ENCODE peak calls at places on chromosomes 7 and 10, in eight cellular contexts. One of them, this sample, is unnamed.

GRCh38 chr10:33334170-33334838 is at the start of gene NRP1:
- DNase-seq in NCI-H146: peak; percentile 61
- DNase-seq in fibroblast of mammary gland: no peak
- DNase-seq in T1000: peak; percentile 99
- DNase-seq in CD8-positive, alpha-beta memory T cell: no peak
- DNase-seq in NCI-H1092 treated with DMSO at 0.1 percent for 48 hours: peak; percentile 37
- DNase-seq in prostate gland: peak; percentile 13
- DNase-seq in WTC11: peak; percentile 40
- DNase-seq in this sample: no peak

GRCh38 chr7:47329320-47329926 is 252.5 kb downstream of the TNS3 start:
- DNase-seq in CD8-positive, alpha-beta memory T cell: no peak
- DNase-seq in WTC11: no peak
- DNase-seq in fibroblast of mammary gland: no peak
- DNase-seq in T1000: no peak
- DNase-seq in NCI-H146: no peak
- DNase-seq in prostate gland: no peak
- DNase-seq in NCI-H1092 treated with DMSO at 0.1 percent for 48 hours: no peak
- DNase-seq in this sample: no peak

GRCh38 chr10:24449334-24449740 is 240.4 kb downstream of the KIAA1217 start:
- DNase-seq in WTC11: no peak
- DNase-seq in CD8-positive, alpha-beta memory T cell: no peak
- DNase-seq in prostate gland: no peak
- DNase-seq in T1000: no peak
- DNase-seq in NCI-H1092 treated with DMSO at 0.1 percent for 48 hours: no peak
- DNase-seq in NCI-H146: no peak
- DNase-seq in fibroblast of mammary gland: peak; percentile 66
- DNase-seq in this sample: no peak

GRCh38 chr10:3758491-3758970 is 26.5 kb downstream of the KLF6 start:
- DNase-seq in prostate gland: no peak
- DNase-seq in NCI-H146: no peak
- DNase-seq in T1000: no peak
- DNase-seq in WTC11: no peak
- DNase-seq in NCI-H1092 treated with DMSO at 0.1 percent for 48 hours: no peak
- DNase-seq in fibroblast of mammary gland: no peak
- DNase-seq in CD8-positive, alpha-beta memory T cell: no peak
- DNase-seq in this sample: no peak

GRCh38 chr10:5645944-5646617 is 20.3 kb downstream of the ASB13 start:
- DNase-seq in NCI-H146: no peak
- DNase-seq in prostate gland: no peak
- DNase-seq in CD8-positive, alpha-beta memory T cell: no peak
- DNase-seq in WTC11: no peak
- DNase-seq in fibroblast of mammary gland: no peak
- DNase-seq in T1000: no peak
- DNase-seq in NCI-H1092 treated with DMSO at 0.1 percent for 48 hours: no peak
- DNase-seq in this sample: no peak

GRCh38 chr7:156722427-156722826 is 81.9 kb downstream of the RNF32 start:
- DNase-seq in T1000: no peak
- DNase-seq in WTC11: no peak
- DNase-seq in NCI-H146: peak; percentile 81
- DNase-seq in fibroblast of mammary gland: peak; percentile 38
- DNase-seq in CD8-positive, alpha-beta memory T cell: no peak
- DNase-seq in prostate gland: no peak
- DNase-seq in NCI-H1092 treated with DMSO at 0.1 percent for 48 hours: no peak
- DNase-seq in this sample: no peak

GRCh38 chr10:3107426-3107961 is 40.1 kb downstream of the PFKP start:
- DNase-seq in CD8-positive, alpha-beta memory T cell: no peak
- DNase-seq in prostate gland: peak; percentile 89
- DNase-seq in WTC11: no peak
- DNase-seq in NCI-H146: no peak
- DNase-seq in NCI-H1092 treated with DMSO at 0.1 percent for 48 hours: no peak
- DNase-seq in fibroblast of mammary gland: peak; percentile 97
- DNase-seq in T1000: peak; percentile 75
- DNase-seq in this sample: no peak

GRCh38 chr10:74836855-74837254 is 10.5 kb downstream of the KAT6B start:
- DNase-seq in NCI-H146: no peak
- DNase-seq in NCI-H1092 treated with DMSO at 0.1 percent for 48 hours: no peak
- DNase-seq in CD8-positive, alpha-beta memory T cell: no peak
- DNase-seq in prostate gland: no peak
- DNase-seq in WTC11: no peak
- DNase-seq in T1000: no peak
- DNase-seq in fibroblast of mammary gland: no peak
- DNase-seq in this sample: no peak

GRCh38 chr7:77537595-77538185 is 595 bp downstream of the PTPN12 start:
- DNase-seq in T1000: no peak
- DNase-seq in fibroblast of mammary gland: no peak
- DNase-seq in prostate gland: peak; percentile 24
- DNase-seq in WTC11: peak; percentile 47
- DNase-seq in NCI-H146: peak; percentile 73
- DNase-seq in NCI-H1092 treated with DMSO at 0.1 percent for 48 hours: peak; percentile 77
- DNase-seq in CD8-positive, alpha-beta memory T cell: peak; percentile 53
- DNase-seq in this sample: no peak

GRCh38 chr10:46236941-46237681 is 49.7 kb upstream of the ANTXRL start:
- DNase-seq in prostate gland: no peak
- DNase-seq in WTC11: no peak
- DNase-seq in CD8-positive, alpha-beta memory T cell: no peak
- DNase-seq in NCI-H1092 treated with DMSO at 0.1 percent for 48 hours: no peak
- DNase-seq in T1000: no peak
- DNase-seq in fibroblast of mammary gland: no peak
- DNase-seq in NCI-H146: no peak
- DNase-seq in this sample: no peak

GRCh38 chr10:70715853-70716795 is 43.8 kb downstream of the ADAMTS14 start:
- DNase-seq in fibroblast of mammary gland: peak; percentile 78
- DNase-seq in NCI-H146: peak; percentile 99
- DNase-seq in WTC11: no peak
- DNase-seq in prostate gland: no peak
- DNase-seq in T1000: peak; percentile 34
- DNase-seq in CD8-positive, alpha-beta memory T cell: no peak
- DNase-seq in NCI-H1092 treated with DMSO at 0.1 percent for 48 hours: peak; percentile 67
- DNase-seq in this sample: no peak

GRCh38 chr10:49354593-49354992 is 41.3 kb downstream of the DRGX start:
- DNase-seq in T1000: no peak
- DNase-seq in prostate gland: no peak
- DNase-seq in WTC11: no peak
- DNase-seq in NCI-H146: no peak
- DNase-seq in fibroblast of mammary gland: no peak
- DNase-seq in CD8-positive, alpha-beta memory T cell: no peak
- DNase-seq in NCI-H1092 treated with DMSO at 0.1 percent for 48 hours: no peak
- DNase-seq in this sample: no peak

GRCh38 chr10:122267849-122268737 is 3.0 kb upstream of the BTBD16 start:
- DNase-seq in CD8-positive, alpha-beta memory T cell: peak; percentile 52
- DNase-seq in NCI-H146: peak; percentile 53
- DNase-seq in NCI-H1092 treated with DMSO at 0.1 percent for 48 hours: peak; percentile 2
- DNase-seq in fibroblast of mammary gland: peak; percentile 37
- DNase-seq in WTC11: peak; percentile 80
- DNase-seq in prostate gland: no peak
- DNase-seq in T1000: no peak
- DNase-seq in this sample: peak; percentile 5

GRCh38 chr10:117450940-117451339 is 75.7 kb upstream of the PDZD8 start:
- DNase-seq in NCI-H146: no peak
- DNase-seq in NCI-H1092 treated with DMSO at 0.1 percent for 48 hours: no peak
- DNase-seq in fibroblast of mammary gland: no peak
- DNase-seq in T1000: no peak
- DNase-seq in WTC11: no peak
- DNase-seq in prostate gland: no peak
- DNase-seq in CD8-positive, alpha-beta memory T cell: no peak
- DNase-seq in this sample: no peak

GRCh38 chr7:113268757-113269156 is 150.4 kb upstream of the SMIM30 start:
- DNase-seq in fibroblast of mammary gland: no peak
- DNase-seq in prostate gland: no peak
- DNase-seq in NCI-H1092 treated with DMSO at 0.1 percent for 48 hours: no peak
- DNase-seq in NCI-H146: no peak
- DNase-seq in WTC11: no peak
- DNase-seq in T1000: no peak
- DNase-seq in CD8-positive, alpha-beta memory T cell: no peak
- DNase-seq in this sample: no peak

GRCh38 chr10:17233534-17233933 is 5.5 kb downstream of the VIM start:
- DNase-seq in fibroblast of mammary gland: peak; percentile 79
- DNase-seq in prostate gland: no peak
- DNase-seq in T1000: no peak
- DNase-seq in NCI-H1092 treated with DMSO at 0.1 percent for 48 hours: no peak
- DNase-seq in WTC11: no peak
- DNase-seq in NCI-H146: no peak
- DNase-seq in CD8-positive, alpha-beta memory T cell: no peak
- DNase-seq in this sample: no peak

GRCh38 chr7:93622036-93622714 is 47.7 kb upstream of the CALCR start:
- DNase-seq in fibroblast of mammary gland: peak; percentile 45
- DNase-seq in WTC11: peak; percentile 20
- DNase-seq in NCI-H146: peak; percentile 44
- DNase-seq in NCI-H1092 treated with DMSO at 0.1 percent for 48 hours: peak; percentile 14
- DNase-seq in CD8-positive, alpha-beta memory T cell: no peak
- DNase-seq in T1000: no peak
- DNase-seq in prostate gland: no peak
- DNase-seq in this sample: no peak

GRCh38 chr7:35701287-35701686 is 6.4 kb upstream of the HERPUD2 start:
- DNase-seq in fibroblast of mammary gland: no peak
- DNase-seq in prostate gland: no peak
- DNase-seq in WTC11: no peak
- DNase-seq in NCI-H146: peak; percentile 39
- DNase-seq in T1000: no peak
- DNase-seq in NCI-H1092 treated with DMSO at 0.1 percent for 48 hours: no peak
- DNase-seq in CD8-positive, alpha-beta memory T cell: no peak
- DNase-seq in this sample: no peak

GRCh38 chr7:116859323-116859722 is 3.1 kb upstream of the CAPZA2 start:
- DNase-seq in WTC11: no peak
- DNase-seq in T1000: no peak
- DNase-seq in CD8-positive, alpha-beta memory T cell: no peak
- DNase-seq in NCI-H146: peak; percentile 44
- DNase-seq in fibroblast of mammary gland: peak; percentile 82
- DNase-seq in NCI-H1092 treated with DMSO at 0.1 percent for 48 hours: no peak
- DNase-seq in prostate gland: no peak
- DNase-seq in this sample: no peak

GRCh38 chr7:54330216-54330800 is 211.9 kb upstream of the VSTM2A start:
- DNase-seq in NCI-H1092 treated with DMSO at 0.1 percent for 48 hours: no peak
- DNase-seq in WTC11: no peak
- DNase-seq in CD8-positive, alpha-beta memory T cell: no peak
- DNase-seq in fibroblast of mammary gland: no peak
- DNase-seq in T1000: no peak
- DNase-seq in prostate gland: no peak
- DNase-seq in NCI-H146: no peak
- DNase-seq in this sample: no peak

GRCh38 chr10:43816351-43817321 is 168.0 kb upstream of the ZNF32 start:
- DNase-seq in NCI-H1092 treated with DMSO at 0.1 percent for 48 hours: no peak
- DNase-seq in CD8-positive, alpha-beta memory T cell: peak; percentile 84
- DNase-seq in prostate gland: no peak
- DNase-seq in fibroblast of mammary gland: peak; percentile 97
- DNase-seq in WTC11: no peak
- DNase-seq in NCI-H146: no peak
- DNase-seq in T1000: no peak
- DNase-seq in this sample: no peak

GRCh38 chr7:152336754-152337368 is 98.9 kb downstream of the KMT2C start:
- DNase-seq in WTC11: peak; percentile 18
- DNase-seq in CD8-positive, alpha-beta memory T cell: no peak
- DNase-seq in NCI-H1092 treated with DMSO at 0.1 percent for 48 hours: peak; percentile 70
- DNase-seq in fibroblast of mammary gland: peak; percentile 70
- DNase-seq in prostate gland: peak; percentile 8
- DNase-seq in T1000: no peak
- DNase-seq in NCI-H146: peak; percentile 53
- DNase-seq in this sample: no peak

GRCh38 chr10:106182542-106182941 is 982.0 kb downstream of the SORCS1 start:
- DNase-seq in WTC11: no peak
- DNase-seq in T1000: no peak
- DNase-seq in fibroblast of mammary gland: no peak
- DNase-seq in NCI-H146: no peak
- DNase-seq in NCI-H1092 treated with DMSO at 0.1 percent for 48 hours: no peak
- DNase-seq in CD8-positive, alpha-beta memory T cell: no peak
- DNase-seq in prostate gland: no peak
- DNase-seq in this sample: no peak

GRCh38 chr7:93160410-93160809 is 12.2 kb upstream of the SAMD9L start:
- DNase-seq in fibroblast of mammary gland: no peak
- DNase-seq in T1000: no peak
- DNase-seq in WTC11: no peak
- DNase-seq in CD8-positive, alpha-beta memory T cell: no peak
- DNase-seq in NCI-H1092 treated with DMSO at 0.1 percent for 48 hours: no peak
- DNase-seq in prostate gland: no peak
- DNase-seq in NCI-H146: no peak
- DNase-seq in this sample: no peak

GRCh38 chr7:24283900-24284698 is at the start of gene NPY:
- DNase-seq in NCI-H146: no peak
- DNase-seq in WTC11: peak; percentile 56
- DNase-seq in CD8-positive, alpha-beta memory T cell: no peak
- DNase-seq in prostate gland: no peak
- DNase-seq in T1000: no peak
- DNase-seq in fibroblast of mammary gland: no peak
- DNase-seq in NCI-H1092 treated with DMSO at 0.1 percent for 48 hours: no peak
- DNase-seq in this sample: no peak

GRCh38 chr7:35185908-35186731 is 67.8 kb downstream of the TBX20 start:
- DNase-seq in NCI-H1092 treated with DMSO at 0.1 percent for 48 hours: peak; percentile 83
- DNase-seq in fibroblast of mammary gland: no peak
- DNase-seq in T1000: peak; percentile 56
- DNase-seq in WTC11: peak; percentile 59
- DNase-seq in CD8-positive, alpha-beta memory T cell: no peak
- DNase-seq in prostate gland: no peak
- DNase-seq in NCI-H146: peak; percentile 81
- DNase-seq in this sample: no peak

GRCh38 chr7:23001610-23002009 is 12.3 kb downstream of the HYCC1 start:
- DNase-seq in CD8-positive, alpha-beta memory T cell: no peak
- DNase-seq in NCI-H146: no peak
- DNase-seq in NCI-H1092 treated with DMSO at 0.1 percent for 48 hours: no peak
- DNase-seq in T1000: no peak
- DNase-seq in prostate gland: no peak
- DNase-seq in WTC11: no peak
- DNase-seq in fibroblast of mammary gland: no peak
- DNase-seq in this sample: no peak

GRCh38 chr10:110420401-110421193 is 77.1 kb upstream of the DUSP5 start:
- DNase-seq in NCI-H146: no peak
- DNase-seq in fibroblast of mammary gland: peak; percentile 72
- DNase-seq in T1000: no peak
- DNase-seq in prostate gland: no peak
- DNase-seq in WTC11: no peak
- DNase-seq in NCI-H1092 treated with DMSO at 0.1 percent for 48 hours: peak; percentile 28
- DNase-seq in CD8-positive, alpha-beta memory T cell: no peak
- DNase-seq in this sample: no peak

GRCh38 chr10:121260383-121260782 is 337.9 kb downstream of the FGFR2 start:
- DNase-seq in fibroblast of mammary gland: no peak
- DNase-seq in T1000: no peak
- DNase-seq in CD8-positive, alpha-beta memory T cell: no peak
- DNase-seq in NCI-H146: no peak
- DNase-seq in WTC11: no peak
- DNase-seq in NCI-H1092 treated with DMSO at 0.1 percent for 48 hours: no peak
- DNase-seq in prostate gland: no peak
- DNase-seq in this sample: no peak

GRCh38 chr7:48213226-48213625 is 42.0 kb downstream of the ABCA13 start:
- DNase-seq in WTC11: no peak
- DNase-seq in T1000: no peak
- DNase-seq in CD8-positive, alpha-beta memory T cell: no peak
- DNase-seq in prostate gland: no peak
- DNase-seq in NCI-H1092 treated with DMSO at 0.1 percent for 48 hours: no peak
- DNase-seq in NCI-H146: no peak
- DNase-seq in fibroblast of mammary gland: no peak
- DNase-seq in this sample: no peak

GRCh38 chr10:91051834-91052233 is 130.9 kb upstream of the ANKRD1 start:
- DNase-seq in T1000: no peak
- DNase-seq in prostate gland: peak; percentile 11
- DNase-seq in NCI-H1092 treated with DMSO at 0.1 percent for 48 hours: peak; percentile 16
- DNase-seq in fibroblast of mammary gland: peak; percentile 43
- DNase-seq in WTC11: no peak
- DNase-seq in CD8-positive, alpha-beta memory T cell: no peak
- DNase-seq in NCI-H146: no peak
- DNase-seq in this sample: no peak

GRCh38 chr7:7188091-7188490 is 5.7 kb downstream of the C1GALT1 start:
- DNase-seq in T1000: no peak
- DNase-seq in fibroblast of mammary gland: no peak
- DNase-seq in CD8-positive, alpha-beta memory T cell: no peak
- DNase-seq in WTC11: no peak
- DNase-seq in prostate gland: no peak
- DNase-seq in NCI-H146: peak; percentile 66
- DNase-seq in NCI-H1092 treated with DMSO at 0.1 percent for 48 hours: no peak
- DNase-seq in this sample: no peak

GRCh38 chr7:151237244-151238189 is 5.2 kb downstream of the CHPF2 start:
- DNase-seq in NCI-H1092 treated with DMSO at 0.1 percent for 48 hours: no peak
- DNase-seq in T1000: no peak
- DNase-seq in NCI-H146: no peak
- DNase-seq in fibroblast of mammary gland: no peak
- DNase-seq in CD8-positive, alpha-beta memory T cell: no peak
- DNase-seq in WTC11: no peak
- DNase-seq in prostate gland: no peak
- DNase-seq in this sample: no peak

GRCh38 chr7:27686315-27686714 is 23.6 kb upstream of the HIBADH start:
- DNase-seq in fibroblast of mammary gland: peak; percentile 38
- DNase-seq in NCI-H146: no peak
- DNase-seq in WTC11: no peak
- DNase-seq in prostate gland: no peak
- DNase-seq in CD8-positive, alpha-beta memory T cell: no peak
- DNase-seq in T1000: no peak
- DNase-seq in NCI-H1092 treated with DMSO at 0.1 percent for 48 hours: no peak
- DNase-seq in this sample: no peak

This sample was measured in activated CD4-positive, CD25-positive, alpha-beta regulatory T cell.